ENCODE peak calls at places on chromosomes 6 and 20, in ten cellular contexts. F is Peyer's patch, G is OCI-LY7, C is psoas muscle, I is GM23338, W is coronary artery, Y is tibial nerve, U is uterus, V is H1, A is ascending aorta. L is an unnamed sample.

GRCh38 chr6:154805288-154805911 is 72.2 kb downstream of the SCAF8 start:
- DNase-seq in F (no peak), G (peak; percentile 59), C (no peak), I (peak; percentile 34), W (no peak), Y (no peak), U (no peak), V (no peak), A (no peak), L (peak; percentile 45)

GRCh38 chr20:33404281-33404680 is 3.0 kb upstream of the CDK5RAP1 start:
- DNase-seq in F (no peak), G (no peak), C (no peak), I (no peak), W (no peak), Y (no peak), U (no peak), V (no peak), A (no peak), L (peak; percentile 78)

GRCh38 chr6:45069091-45069490 is 259.0 kb upstream of the RUNX2 start:
- DNase-seq in F (no peak), G (no peak), C (no peak), I (no peak), W (no peak), Y (no peak), U (no peak), V (no peak), A (no peak), L (no peak)

GRCh38 chr6:106380407-106380806 is 19.9 kb downstream of the CRYBG1 start:
- DNase-seq in F (no peak), G (no peak), C (no peak), I (no peak), W (no peak), Y (no peak), U (no peak), V (no peak), A (no peak), L (no peak)

GRCh38 chr6:108797951-108798671 is 50.1 kb upstream of the ARMC2 start:
- DNase-seq in F (no peak), G (no peak), C (no peak), I (no peak), W (no peak), Y (no peak), U (no peak), V (no peak), A (no peak), L (no peak)

GRCh38 chr6:14796974-14797762 is 448.7 kb upstream of the JARID2 start:
- DNase-seq in F (no peak), G (peak; percentile 33), C (no peak), I (no peak), W (no peak), Y (no peak), U (no peak), V (no peak), A (no peak), L (no peak)

GRCh38 chr6:64280569-64280968 is 645.0 kb downstream of the PHF3 start:
- DNase-seq in F (no peak), G (no peak), C (no peak), I (peak; percentile 62), W (no peak), Y (peak; percentile 21), U (no peak), V (no peak), A (no peak), L (peak; percentile 8)

GRCh38 chr20:5463007-5463686 is 146.4 kb upstream of the PROKR2 start:
- DNase-seq in F (no peak), G (no peak), C (no peak), I (no peak), W (no peak), Y (no peak), U (no peak), V (no peak), A (no peak), L (no peak)

GRCh38 chr20:40470313-40471260 is 218.4 kb downstream of the MAFB start:
- DNase-seq in F (no peak), G (no peak), C (peak; percentile 49), I (no peak), W (no peak), Y (peak; percentile 45), U (peak; percentile 26), V (no peak), A (no peak), L (no peak)

GRCh38 chr6:156720739-156721714 is 56.2 kb upstream of the ARID1B start:
- DNase-seq in F (peak; percentile 74), G (peak; percentile 50), C (no peak), I (peak; percentile 88), W (no peak), Y (no peak), U (peak; percentile 20), V (peak; percentile 65), A (no peak), L (peak; percentile 41)

GRCh38 chr6:97919631-97920030 is 636.6 kb upstream of the MMS22L start:
- DNase-seq in F (no peak), G (no peak), C (no peak), I (no peak), W (no peak), Y (no peak), U (no peak), V (no peak), A (no peak), L (peak; percentile 2)

GRCh38 chr20:64164123-64164836 is at the start of gene MYT1:
- DNase-seq in F (no peak), G (no peak), C (no peak), I (no peak), W (no peak), Y (no peak), U (no peak), V (no peak), A (no peak), L (no peak)

GRCh38 chr6:144331610-144332009 is 46.5 kb downstream of the UTRN start:
- DNase-seq in F (no peak), G (no peak), C (no peak), I (peak; percentile 79), W (no peak), Y (no peak), U (no peak), V (no peak), A (no peak), L (no peak)

GRCh38 chr20:62736026-62736406 is 27.4 kb downstream of the NTSR1 start:
- DNase-seq in F (peak; percentile 38), G (no peak), C (peak; percentile 28), I (no peak), W (no peak), Y (no peak), U (no peak), V (no peak), A (no peak), L (no peak)

GRCh38 chr20:13422637-13423036 is 201.6 kb downstream of the ISM1 start:
- DNase-seq in F (no peak), G (no peak), C (no peak), I (no peak), W (no peak), Y (no peak), U (no peak), V (no peak), A (no peak), L (peak; percentile 26)

DNA sequence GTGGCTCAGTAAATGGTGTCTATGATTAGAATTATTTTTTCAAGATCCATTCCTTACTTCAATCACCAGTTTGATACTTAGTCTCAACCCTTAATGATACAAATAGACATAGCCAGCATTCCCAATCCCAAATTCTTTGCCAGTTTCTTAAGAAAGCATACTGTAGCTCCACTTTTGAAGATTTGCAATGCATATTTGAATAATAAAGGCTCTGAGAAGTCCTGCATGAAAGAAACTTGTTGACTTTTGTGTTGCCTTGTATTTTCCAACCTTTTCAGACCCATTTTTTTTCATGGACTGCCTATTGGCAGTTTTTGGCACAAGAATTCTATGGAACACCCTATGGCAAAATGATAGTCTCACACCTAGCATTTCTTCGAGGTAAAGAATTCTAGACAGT is 215.6 kb upstream of the CHD6 start:
- DNase-seq in F (no peak), G (no peak), C (no peak), I (no peak), W (no peak), Y (no peak), U (no peak), V (no peak), A (no peak), L (no peak)
- H3K27ac ChIP-seq in F (no peak overlapping the region), G (no peak overlapping the region), C (no peak overlapping the region), I (no peak overlapping the region), W (no peak overlapping the region), Y (no peak overlapping the region), U (no peak overlapping the region), V (no peak overlapping the region), A (no peak overlapping the region), L (no peak overlapping the region)

DNA sequence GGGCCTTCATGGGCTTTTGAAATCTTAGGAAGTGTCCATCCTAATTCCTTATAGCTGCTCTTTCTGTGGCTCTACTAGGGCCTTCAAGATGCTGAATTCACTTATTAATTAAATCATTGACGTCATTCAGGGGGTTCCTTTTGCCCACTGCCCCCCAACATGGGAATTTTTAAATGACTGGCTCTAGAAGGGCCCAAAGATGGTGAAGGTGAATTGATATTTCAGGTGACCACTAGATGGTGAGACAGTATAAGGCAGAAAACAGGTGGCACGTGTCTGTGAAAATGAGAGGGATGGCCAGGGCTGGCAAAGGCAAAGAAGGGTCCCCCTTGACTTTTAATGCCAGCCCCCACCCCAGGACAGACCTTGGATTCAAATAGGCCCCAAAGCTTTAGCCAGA is 11.8 kb downstream of the GNAS start:
- DNase-seq in F (no peak), G (peak; percentile 46), C (no peak), I (no peak), W (no peak), Y (no peak), U (no peak), V (no peak), A (no peak), L (no peak)
- TF ChIP-seq CTCF in F (no peak), G (peak; percentile 76), C (no peak), I (peak; percentile 40), W (no peak), Y (no peak), U (no peak), V (no peak), A (no peak), L (peak; percentile 53)

DNA sequence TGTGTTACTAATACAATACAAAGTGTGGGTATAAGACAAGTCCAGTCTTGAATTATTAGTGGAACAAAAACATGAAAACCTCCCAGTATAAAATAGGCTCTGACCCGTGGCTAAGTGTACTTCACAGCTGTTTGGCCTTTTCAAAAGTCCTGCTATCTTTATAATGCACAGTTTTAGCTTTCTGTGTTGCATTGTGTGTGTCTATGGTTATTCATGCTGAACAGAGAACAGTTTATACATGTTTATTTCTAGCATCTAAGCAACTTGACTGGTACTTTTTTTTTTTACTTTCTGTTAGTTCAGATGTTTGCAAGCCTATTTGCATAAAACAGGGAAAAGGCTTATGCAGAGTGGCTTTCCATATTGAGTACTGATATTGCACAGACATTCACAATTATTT is 119.2 kb upstream of the CCN2 start:
- DNase-seq in F (no peak), G (peak; percentile 16), C (no peak), I (no peak), W (no peak), Y (no peak), U (no peak), V (no peak), A (no peak), L (no peak)
- H3K27ac ChIP-seq in F (no peak overlapping the region), G (no peak overlapping the region), C (no peak overlapping the region), I (no peak overlapping the region), W (no peak overlapping the region), Y (no peak overlapping the region), U (peak overlapping the region; percentile 8), V (no peak overlapping the region), A (no peak overlapping the region), L (no peak overlapping the region)

DNA sequence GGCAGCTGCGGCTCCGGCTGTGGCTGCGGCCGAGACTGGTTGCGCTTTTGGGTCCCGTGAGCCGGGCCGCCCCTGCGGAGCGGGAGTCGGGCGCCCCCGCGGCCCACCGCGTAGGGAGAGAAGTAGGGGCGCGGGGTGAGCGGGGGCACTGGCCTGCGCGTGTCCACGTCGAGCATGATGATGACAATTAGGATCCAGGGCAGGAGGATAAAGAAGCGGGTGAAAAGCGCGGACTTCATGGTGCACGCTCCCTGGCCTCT is 739 bp downstream of the B3GAT2 start:
- DNase-seq in F (no peak), G (no peak), C (no peak), I (no peak), W (no peak), Y (no peak), U (no peak), V (no peak), A (no peak), L (no peak)
- TF ChIP-seq CTCF in F (no peak), G (no peak), C (no peak), I (no peak), W (no peak), Y (no peak), U (no peak), V (no peak), A (no peak), L (peak; percentile 65)

L was measured in RWPE1.